ENCODE peak calls at places on chromosomes 16 and 17, in five cellular contexts. F is K562, J is GM12878, Z is H1, N is HepG2. W is an unnamed sample.

GRCh38 chr16:88806491-88807111 is 3.0 kb downstream of the CDT1 start:
- DNase-seq in J (no peak), Z (no peak), F (no peak), N (no peak), W (no peak)

GRCh38 chr16:23635958-23636357 is 5.2 kb downstream of the PALB2 start:
- DNase-seq in F (no peak), Z (no peak), J (no peak), N (no peak), W (no peak)

GRCh38 chr17:3929181-3929580 is 12.9 kb upstream of the P2RX1 start:
- DNase-seq in J (no peak), Z (no peak), F (no peak), N (no peak), W (no peak)

GRCh38 chr17:40518401-40519088 is 17.1 kb upstream of the TNS4 start:
- DNase-seq in J (no peak), F (no peak), Z (no peak), N (no peak), W (peak; percentile 45)

GRCh38 chr16:76583466-76583865 is 306.3 kb downstream of the CNTNAP4 start:
- DNase-seq in N (no peak), J (no peak), F (no peak), Z (no peak), W (no peak)

GRCh38 chr17:57838857-57839570 is 10.8 kb downstream of the MRPS23 start:
- DNase-seq in J (no peak), N (no peak), Z (no peak), F (no peak), W (no peak)

GRCh38 chr16:23254338-23254737 is 47.8 kb upstream of the SCNN1B start:
- DNase-seq in J (no peak), N (no peak), F (peak; percentile 13), Z (no peak), W (peak; percentile 14)

GRCh38 chr16:67800252-67801046 is 5.9 kb downstream of the RANBP10 start:
- DNase-seq in F (no peak), J (no peak), Z (no peak), N (no peak), W (no peak)

GRCh38 chr16:2250652-2251280 is 621 bp downstream of the ECI1 start:
- DNase-seq in N (no peak), J (no peak), Z (no peak), F (no peak), W (peak; percentile 47)

GRCh38 chr16:70470927-70471341 is 16.5 kb downstream of the FCSK start:
- DNase-seq in J (no peak), F (peak; percentile 54), N (peak; percentile 61), Z (no peak), W (peak; percentile 71)

GRCh38 chr17:71011389-71011788 is 842.1 kb downstream of the KCNJ2 start:
- DNase-seq in N (no peak), J (no peak), F (peak; percentile 16), Z (no peak), W (no peak)

GRCh38 chr17:56598471-56598870 is 5.0 kb downstream of the NOG start:
- DNase-seq in Z (no peak), F (no peak), N (no peak), J (no peak), W (peak; percentile 27)

GRCh38 chr16:51129105-51129504 is 22.0 kb downstream of the SALL1 start:
- DNase-seq in F (no peak), N (no peak), J (no peak), Z (no peak), W (no peak)

GRCh38 chr17:65629234-65629690 is 67.8 kb upstream of the AXIN2 start:
- DNase-seq in N (no peak), F (no peak), J (no peak), Z (no peak), W (no peak)

GRCh38 chr17:79843917-79844815 is 4.9 kb upstream of the CBX4 start:
- DNase-seq in J (no peak), Z (no peak), N (no peak), F (no peak), W (peak; percentile 78)

GRCh38 chr16:15811778-15812750 is 44.8 kb downstream of the MYH11 start:
- DNase-seq in F (no peak), Z (no peak), J (no peak), N (no peak), W (peak; percentile 6)

GRCh38 chr17:9658593-9659211 is 13.4 kb downstream of the USP43 start:
- DNase-seq in N (no peak), F (no peak), Z (no peak), J (no peak), W (no peak)

GRCh38 chr16:73093146-73094144 is 45.5 kb upstream of the ZFHX3 start:
- DNase-seq in Z (no peak), F (no peak), J (no peak), N (no peak), W (no peak)

GRCh38 chr16:19879241-19879792 is 5.3 kb downstream of the GPRC5B start:
- DNase-seq in J (no peak), Z (peak; percentile 34), F (no peak), N (peak; percentile 28), W (peak; percentile 77)

GRCh38 chr17:65043802-65044201 is 12.7 kb downstream of the GNA13 start:
- DNase-seq in F (no peak), J (no peak), N (no peak), Z (no peak), W (no peak)

GRCh38 chr16:66408181-66409048 is 18.7 kb upstream of the BEAN1 start:
- DNase-seq in N (peak; percentile 93), J (no peak), Z (no peak), F (no peak), W (peak; percentile 20)

GRCh38 chr17:80822700-80823410 is 168.8 kb upstream of the CHMP6 start:
- DNase-seq in J (no peak), N (no peak), Z (no peak), F (peak; percentile 29), W (no peak)

GRCh38 chr17:69314246-69315030 is 12.5 kb downstream of the ABCA5 start:
- DNase-seq in N (no peak), F (no peak), J (no peak), Z (no peak), W (peak; percentile 33)

GRCh38 chr17:57679906-57680695 is 65.0 kb downstream of the CCDC182 start:
- DNase-seq in N (no peak), J (no peak), Z (no peak), F (no peak), W (no peak)

GRCh38 chr17:80030730-80031410 is 4.8 kb downstream of the TBC1D16 start:
- DNase-seq in J (no peak), N (no peak), Z (no peak), F (no peak), W (no peak)

GRCh38 chr16:69618721-69619120 is 53.0 kb downstream of the NFAT5 start:
- DNase-seq in Z (no peak), F (no peak), J (no peak), N (no peak), W (no peak)

GRCh38 chr17:31497994-31498826 is 106.7 kb downstream of the RAB11FIP4 start:
- DNase-seq in J (no peak), N (peak; percentile 81), F (peak; percentile 70), Z (no peak), W (no peak)

GRCh38 chr17:8837438-8838075 is 29.9 kb downstream of the PIK3R6 start:
- DNase-seq in J (no peak), N (no peak), F (no peak), Z (no peak), W (no peak)

GRCh38 chr16:66523861-66524354 is 26.0 kb downstream of the TK2 start:
- DNase-seq in F (no peak), N (no peak), Z (no peak), J (no peak), W (no peak)

GRCh38 chr17:28530926-28531325 is 21.5 kb downstream of the UNC119 start:
- DNase-seq in Z (no peak), J (no peak), F (no peak), N (no peak), W (no peak)
- TF ChIP-seq CREB1 in Z (no peak), J (no peak), F (no peak), N (no peak), W (no peak)

DNA sequence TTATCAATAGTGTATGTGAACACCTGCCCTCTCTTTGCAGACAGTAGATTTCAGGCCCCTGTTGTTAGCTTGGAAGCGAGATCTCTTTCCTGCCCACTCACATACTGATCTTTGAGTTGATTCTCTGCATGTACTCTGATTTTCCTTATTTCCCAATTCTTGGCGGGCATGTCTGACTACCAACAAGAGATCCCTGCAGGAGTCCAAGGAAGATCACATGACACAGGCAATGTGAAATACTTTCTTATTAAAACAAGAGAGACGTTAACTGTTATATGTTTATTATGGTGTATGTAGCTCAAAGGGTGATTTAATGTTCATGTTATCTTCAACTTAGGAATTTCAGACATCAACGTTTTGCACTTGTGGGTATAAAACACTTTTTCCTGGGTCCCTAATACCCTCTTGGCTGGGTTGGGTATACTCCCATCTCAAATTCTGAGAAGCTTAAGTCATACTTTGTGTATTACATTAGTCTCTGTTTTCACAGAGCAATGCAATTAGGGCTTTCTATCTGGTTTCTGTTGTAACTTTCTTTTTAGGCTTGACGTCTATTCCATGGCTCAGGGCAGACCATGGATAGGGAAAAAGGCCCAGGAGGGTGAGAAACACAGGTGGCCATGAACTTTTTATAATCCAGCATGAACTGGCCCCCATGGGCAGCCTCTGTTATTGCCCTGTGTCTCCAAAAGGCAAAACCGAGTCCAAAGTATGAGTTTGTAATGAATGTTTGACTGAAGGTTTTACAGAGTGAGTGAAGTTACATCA is 32.2 kb downstream of the HSD17B2 start:
- DNase-seq in Z (no peak), J (no peak), F (no peak), N (peak; percentile 81), W (no peak)
- H3K4me2 ChIP-seq in Z (no peak overlapping the region), J (no peak overlapping the region), F (no peak overlapping the region), N (peak overlapping the region; percentile 19), W (no peak overlapping the region)

DNA sequence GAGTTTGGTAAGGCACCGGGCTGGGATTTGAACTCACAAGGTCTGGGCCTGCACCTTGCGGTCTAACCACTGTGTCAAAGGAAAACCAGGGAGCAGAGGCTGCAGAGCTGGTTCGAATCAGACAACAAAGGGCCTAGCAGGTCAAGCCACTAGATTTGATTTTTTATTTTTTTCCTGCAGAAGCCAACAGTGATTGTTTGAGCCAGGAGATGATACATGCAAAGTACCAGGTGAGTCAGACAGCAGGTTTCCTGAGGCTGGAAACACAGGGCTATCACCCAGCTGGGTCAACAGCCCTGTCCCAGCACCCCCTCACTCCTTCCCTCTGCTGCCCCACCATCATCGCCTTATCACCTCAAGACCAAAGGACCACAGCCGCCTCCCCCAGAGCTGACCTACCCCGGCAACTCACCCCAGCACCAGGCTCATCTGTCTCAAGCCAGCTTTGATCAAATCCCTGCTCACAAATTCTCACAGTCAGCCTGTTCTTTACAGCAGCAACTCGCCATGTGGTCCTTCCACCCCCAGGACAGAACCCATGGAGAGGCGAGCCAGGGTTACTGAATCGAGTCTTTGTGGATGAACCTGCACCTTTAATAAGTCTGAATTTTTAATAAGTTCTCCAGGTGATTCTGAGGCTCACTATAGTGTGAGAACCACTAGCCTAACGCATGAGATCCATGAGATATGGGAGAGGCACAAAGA is 13.0 kb upstream of the KRT19 start:
- DNase-seq in N (no peak), Z (no peak), F (peak; percentile 68), J (no peak), W (no peak)
- TF ChIP-seq CREB1 in N (no peak), Z (no peak), F (no peak), J (no peak), W (no peak)

DNA sequence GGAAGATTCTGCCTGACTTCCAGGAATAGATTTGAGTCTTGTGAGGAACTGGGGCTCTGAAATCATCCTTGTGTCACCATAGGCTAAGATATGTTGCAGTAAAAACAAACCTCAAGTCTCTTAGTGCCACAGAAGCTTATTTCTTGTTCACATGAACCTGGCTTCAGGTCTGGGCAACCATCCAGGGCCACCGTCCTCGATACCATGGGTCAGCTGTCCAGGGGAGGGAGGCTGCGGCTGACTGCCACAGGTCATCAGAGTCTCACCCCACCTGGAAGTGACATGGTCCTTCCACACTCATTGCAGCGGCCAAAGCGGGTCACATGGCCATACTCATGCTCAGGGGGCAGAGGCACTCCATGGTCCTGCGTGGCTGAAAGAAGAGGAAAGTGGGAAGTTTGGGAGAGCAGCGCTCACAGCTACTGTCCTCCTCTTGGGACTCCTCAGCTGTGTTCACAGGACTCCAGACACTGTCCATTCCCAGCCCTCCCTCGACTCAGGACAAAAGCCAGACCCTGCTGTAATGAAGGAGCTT is 284.5 kb downstream of the CBLN1 start:
- DNase-seq in J (no peak), N (no peak), Z (no peak), F (no peak), W (no peak)
- H3K4me2 ChIP-seq in J (no peak overlapping the region), N (no peak overlapping the region), Z (no peak overlapping the region), F (no peak overlapping the region), W (no peak overlapping the region)

W was measured in GM23338.